ENCODE peak calls at places on chromosome 11, in six cellular contexts. E, T, J, X, A and P are unnamed samples.

GRCh38 chr11:35950082-35950481 is 6.2 kb downstream of the LDLRAD3 start:
- DNase-seq in J (no peak), E (no peak), T (no peak), A (no peak), X (no peak), P (no peak)

GRCh38 chr11:9574806-9575530 is 1.5 kb downstream of the WEE1 start:
- DNase-seq in A (no peak), X (peak; percentile 82), E (peak; percentile 47), J (no peak), T (peak; percentile 73), P (no peak)

GRCh38 chr11:24453129-24453723 is 43.6 kb upstream of the LUZP2 start:
- DNase-seq in T (no peak), X (no peak), A (no peak), J (no peak), E (no peak), P (no peak)

GRCh38 chr11:58505849-58506248 is 2.1 kb downstream of the OR5B21 start:
- DNase-seq in T (no peak), A (no peak), X (no peak), J (no peak), E (no peak), P (no peak)

GRCh38 chr11:129881570-129882170 is 13.7 kb downstream of the NFRKB start:
- DNase-seq in E (peak; percentile 79), J (no peak), X (peak; percentile 30), A (peak; percentile 50), T (peak; percentile 52), P (peak; percentile 27)

GRCh38 chr11:86676010-86676409 is 3.6 kb upstream of the ME3 start:
- DNase-seq in J (no peak), X (no peak), T (no peak), E (no peak), A (no peak), P (no peak)

GRCh38 chr11:128492903-128493569 is 94.3 kb downstream of the ETS1 start:
- DNase-seq in A (no peak), X (no peak), J (no peak), E (no peak), T (no peak), P (no peak)

GRCh38 chr11:67382481-67383136 is 9.2 kb upstream of the RAD9A start:
- DNase-seq in A (no peak), E (peak; percentile 94), X (peak; percentile 67), T (peak; percentile 82), J (no peak), P (peak; percentile 74)

GRCh38 chr11:22730319-22730718 is 63.9 kb downstream of the GAS2 start:
- DNase-seq in T (no peak), A (no peak), X (peak; percentile 59), J (no peak), E (no peak), P (no peak)

GRCh38 chr11:11884774-11885481 is 43.2 kb downstream of the USP47 start:
- DNase-seq in A (no peak), J (peak; percentile 44), E (no peak), X (no peak), T (no peak), P (no peak)

GRCh38 chr11:84146826-84147225 is 860.7 kb upstream of the CCDC90B start:
- DNase-seq in J (no peak), X (no peak), T (no peak), E (no peak), A (no peak), P (no peak)

GRCh38 chr11:19602406-19602805 is 110.2 kb upstream of the NAV2 start:
- DNase-seq in X (no peak), J (no peak), A (no peak), T (no peak), E (no peak), P (no peak)

GRCh38 chr11:19605500-19606371 is 106.9 kb upstream of the NAV2 start:
- DNase-seq in A (no peak), J (no peak), X (no peak), T (no peak), E (no peak), P (no peak)

GRCh38 chr11:19604679-19605375 is 107.8 kb upstream of the NAV2 start:
- DNase-seq in X (no peak), E (no peak), J (no peak), T (no peak), A (no peak), P (no peak)

GRCh38 chr11:19602906-19603305 is 109.7 kb upstream of the NAV2 start:
- DNase-seq in A (no peak), T (no peak), E (no peak), J (no peak), X (no peak), P (no peak)

DNA sequence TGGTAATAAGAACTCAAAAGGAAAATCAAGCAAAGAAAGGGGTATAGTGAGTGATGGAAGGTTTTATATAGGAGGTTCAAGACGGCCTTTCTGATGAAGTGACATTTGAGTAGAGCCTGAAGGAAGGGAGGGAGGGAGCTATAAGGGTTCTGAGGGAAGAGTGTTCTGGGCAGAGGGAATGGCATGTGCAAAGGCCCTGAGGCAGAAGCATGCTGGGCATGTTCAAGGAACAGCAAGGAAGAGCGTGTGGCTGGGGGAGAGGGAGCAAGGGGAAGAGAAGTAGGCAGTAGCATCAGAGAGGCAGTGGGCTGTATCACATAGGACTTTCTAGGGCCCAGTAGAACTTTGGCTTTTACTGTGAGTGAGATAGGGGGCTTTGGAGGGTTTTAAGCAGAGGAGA is 108.9 kb upstream of the NAV2 start:
- DNase-seq in T (no peak), X (no peak), E (no peak), J (no peak), A (no peak), P (no peak)
- TF ChIP-seq TAF1 in T (no peak), X (no peak), E (no peak), J (no peak), A (no peak), P (no peak)

GRCh38 chr11:47389577-47390072 is 11.3 kb upstream of the SPI1 start:
- DNase-seq in E (no peak), X (no peak), A (no peak), T (peak; percentile 6), J (no peak), P (no peak)
- TF ChIP-seq POLR2AphosphoS5 in E (no peak), X (no peak), A (no peak), T (no peak), J (no peak), P (no peak)

DNA sequence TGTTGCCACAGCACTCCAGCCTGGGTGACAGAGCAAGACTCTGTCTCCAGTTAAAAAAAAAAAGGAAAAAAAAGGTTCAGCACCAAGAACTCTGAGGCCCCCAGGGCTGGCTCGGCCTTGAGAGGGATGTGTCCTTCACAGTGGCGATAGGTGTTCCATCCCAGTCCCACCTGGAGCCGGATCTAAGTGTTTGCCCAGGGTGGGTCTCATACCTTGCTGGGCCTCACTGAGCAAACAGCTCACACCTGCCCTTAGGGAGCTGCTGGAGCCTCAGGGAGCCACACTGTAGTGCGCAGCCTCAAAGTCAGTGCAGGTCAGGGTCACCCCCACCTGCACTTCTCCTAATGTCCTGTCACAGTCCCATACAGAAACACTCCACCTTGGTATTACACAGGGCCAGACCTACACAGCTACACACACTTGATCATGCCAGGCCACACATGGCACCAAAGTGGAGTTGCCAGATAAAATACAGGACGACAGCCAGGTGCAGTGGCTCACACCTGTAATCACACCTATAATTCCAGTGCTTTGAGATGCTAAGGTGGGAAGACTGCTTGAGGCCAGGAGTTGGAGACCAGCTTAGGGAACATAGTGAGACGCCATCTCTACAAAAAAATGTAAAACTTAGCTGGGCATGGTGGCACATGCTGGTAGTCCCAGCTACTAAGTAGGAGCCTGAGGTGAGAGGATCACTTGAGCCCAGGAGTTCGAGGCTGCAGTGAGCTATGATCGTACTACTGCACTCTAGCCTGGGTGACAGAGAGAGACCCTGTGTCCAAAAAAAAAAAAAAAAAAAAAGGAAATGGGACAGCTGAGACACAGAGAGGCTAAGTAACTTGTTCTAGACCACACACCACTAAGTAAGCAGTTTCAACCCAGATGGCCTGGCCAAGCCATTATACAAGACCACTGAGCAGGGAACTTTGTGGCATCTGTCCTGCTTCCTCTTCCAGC is 7.3 kb downstream of the STARD10 start:
- DNase-seq in A (no peak), J (no peak), T (no peak), E (no peak), X (peak; percentile 56), P (peak; percentile 8)
- TF ChIP-seq POLR2A in A (no peak), J (no peak), T (no peak), E (no peak), X (no peak), P (no peak)

GRCh38 chr11:73412308-73412707 is 36.1 kb downstream of the RELT start:
- DNase-seq in E (no peak), J (no peak), A (no peak), X (no peak), T (no peak), P (no peak)

GRCh38 chr11:73413246-73413645 is 37.0 kb downstream of the RELT start:
- DNase-seq in J (no peak), T (no peak), X (no peak), E (no peak), A (no peak), P (no peak)

GRCh38 chr11:73416711-73417265 is 40.6 kb downstream of the RELT start:
- DNase-seq in A (no peak), J (no peak), X (no peak), E (no peak), T (no peak), P (no peak)

GRCh38 chr11:73415854-73416615 is 39.8 kb downstream of the RELT start:
- DNase-seq in J (no peak), X (no peak), E (no peak), A (no peak), T (no peak), P (no peak)

DNA sequence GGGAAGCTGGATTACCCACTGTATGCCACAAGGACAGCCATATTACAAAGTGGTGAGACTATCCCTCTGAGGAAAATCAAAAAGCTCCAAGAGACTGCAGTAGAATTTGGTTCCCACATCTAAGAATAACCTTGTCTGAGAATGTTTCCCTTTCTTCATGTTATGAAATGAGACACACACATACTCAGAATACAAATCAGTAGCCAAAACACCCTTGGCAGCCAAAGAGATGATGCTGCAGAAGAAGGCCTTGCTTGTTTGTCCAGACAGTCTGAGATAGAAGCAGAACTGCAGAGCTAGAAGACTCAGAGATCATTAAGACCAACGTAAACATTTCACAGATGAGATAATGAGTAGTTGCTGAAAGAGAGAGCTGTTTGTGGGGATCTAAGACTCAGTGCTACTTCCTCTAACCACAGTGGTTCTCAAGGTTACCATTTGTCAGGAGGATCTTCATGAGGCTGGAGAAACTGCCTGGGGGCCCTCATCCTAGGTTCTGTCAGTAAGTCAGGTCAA is 38.8 kb downstream of the RELT start:
- DNase-seq in X (no peak), A (no peak), T (no peak), E (no peak), J (peak; percentile 38), P (no peak)
- TF ChIP-seq TAF1 in X (no peak), A (no peak), T (no peak), E (no peak), J (no peak), P (no peak)

DNA sequence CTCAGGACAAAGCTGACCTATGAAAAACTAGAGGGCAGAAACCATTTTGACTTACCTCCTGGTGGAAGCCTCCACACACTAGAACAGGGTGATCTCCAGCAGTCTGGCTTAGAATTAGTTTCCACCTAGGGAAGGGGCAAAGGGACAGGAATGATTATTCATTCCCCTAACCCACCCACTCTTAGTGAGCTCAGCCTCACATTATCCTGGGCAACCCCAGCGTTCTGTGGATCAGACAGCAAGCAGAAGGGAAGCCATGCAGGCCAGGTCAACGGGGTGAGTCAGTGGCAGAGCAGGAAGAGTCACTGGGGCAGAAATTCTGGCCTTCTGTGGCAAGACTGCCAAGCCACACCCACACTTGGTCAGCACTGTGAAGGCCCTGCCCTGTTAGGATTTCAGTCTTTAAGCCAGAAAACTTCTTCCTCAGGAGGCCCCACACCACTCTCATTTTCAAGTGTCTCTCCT is 10.5 kb downstream of the NUMA1 start:
- DNase-seq in E (no peak), J (no peak), X (peak; percentile 33), T (peak; percentile 25), A (no peak), P (no peak)
- TF ChIP-seq POLR2AphosphoS5 in E (no peak), J (no peak), X (no peak), T (no peak), A (no peak), P (no peak)